ENCODE peak calls at places on chromosome 13, in six cellular contexts. One of them, this sample, is unnamed.

GRCh38 chr13:108705031-108705430 is 75.6 kb downstream of the MYO16 start:
- DNase-seq in GM12891: no peak
- DNase-seq in H1: no peak
- DNase-seq in K562: no peak
- DNase-seq in GM12878: no peak
- DNase-seq in SK-N-SH: no peak
- DNase-seq in this sample: no peak

GRCh38 chr13:22161871-22162270 is 491.0 kb downstream of the FGF9 start:
- DNase-seq in GM12891: no peak
- DNase-seq in SK-N-SH: no peak
- DNase-seq in GM12878: peak; percentile 74
- DNase-seq in K562: no peak
- DNase-seq in H1: no peak
- DNase-seq in this sample: peak; percentile 1

GRCh38 chr13:79290595-79291244 is 115.3 kb downstream of the RBM26 start:
- DNase-seq in SK-N-SH: no peak
- DNase-seq in K562: no peak
- DNase-seq in H1: no peak
- DNase-seq in GM12891: no peak
- DNase-seq in GM12878: no peak
- DNase-seq in this sample: no peak

GRCh38 chr13:72221276-72221962 is 354.4 kb upstream of the DACH1 start:
- DNase-seq in K562: peak; percentile 19
- DNase-seq in H1: peak; percentile 82
- DNase-seq in GM12891: no peak
- DNase-seq in SK-N-SH: no peak
- DNase-seq in GM12878: no peak
- DNase-seq in this sample: no peak

GRCh38 chr13:87666826-87667225 is 4.3 kb upstream of the SLITRK5 start:
- DNase-seq in GM12878: no peak
- DNase-seq in SK-N-SH: no peak
- DNase-seq in GM12891: no peak
- DNase-seq in K562: no peak
- DNase-seq in H1: no peak
- DNase-seq in this sample: no peak

GRCh38 chr13:81148822-81149221 is 807.9 kb upstream of the SPRY2 start:
- DNase-seq in H1: no peak
- DNase-seq in GM12878: no peak
- DNase-seq in GM12891: no peak
- DNase-seq in K562: no peak
- DNase-seq in SK-N-SH: no peak
- DNase-seq in this sample: no peak

GRCh38 chr13:20116213-20116612 is 44.6 kb downstream of the GJA3 start:
- DNase-seq in H1: no peak
- DNase-seq in K562: no peak
- DNase-seq in GM12878: no peak
- DNase-seq in GM12891: no peak
- DNase-seq in SK-N-SH: no peak
- DNase-seq in this sample: no peak

GRCh38 chr13:71242191-71242590 is 624.8 kb downstream of the DACH1 start:
- DNase-seq in SK-N-SH: no peak
- DNase-seq in GM12878: no peak
- DNase-seq in H1: no peak
- DNase-seq in GM12891: no peak
- DNase-seq in K562: no peak
- DNase-seq in this sample: no peak

GRCh38 chr13:102291587-102292218 is 110.1 kb downstream of the FGF14 start:
- DNase-seq in GM12891: no peak
- DNase-seq in GM12878: no peak
- DNase-seq in K562: no peak
- DNase-seq in SK-N-SH: no peak
- DNase-seq in H1: no peak
- DNase-seq in this sample: no peak

GRCh38 chr13:71514900-71515598 is 352.0 kb downstream of the DACH1 start:
- DNase-seq in SK-N-SH: no peak
- DNase-seq in H1: no peak
- DNase-seq in GM12878: no peak
- DNase-seq in K562: no peak
- DNase-seq in GM12891: no peak
- DNase-seq in this sample: no peak

GRCh38 chr13:34931572-34931971 is 10.5 kb upstream of the NBEA start:
- DNase-seq in SK-N-SH: no peak
- DNase-seq in K562: no peak
- DNase-seq in H1: no peak
- DNase-seq in GM12878: no peak
- DNase-seq in GM12891: no peak
- DNase-seq in this sample: no peak

GRCh38 chr13:91804724-91805123 is 406.3 kb downstream of the GPC5 start:
- DNase-seq in GM12891: no peak
- DNase-seq in GM12878: no peak
- DNase-seq in SK-N-SH: peak; percentile 15
- DNase-seq in H1: no peak
- DNase-seq in K562: no peak
- DNase-seq in this sample: no peak

GRCh38 chr13:91813255-91813654 is 414.8 kb downstream of the GPC5 start:
- DNase-seq in GM12891: no peak
- DNase-seq in GM12878: no peak
- DNase-seq in SK-N-SH: peak; percentile 27
- DNase-seq in K562: peak; percentile 14
- DNase-seq in H1: no peak
- DNase-seq in this sample: no peak

GRCh38 chr13:91805605-91806004 is 407.2 kb downstream of the GPC5 start:
- DNase-seq in H1: no peak
- DNase-seq in GM12891: no peak
- DNase-seq in GM12878: no peak
- DNase-seq in SK-N-SH: no peak
- DNase-seq in K562: no peak
- DNase-seq in this sample: no peak

GRCh38 chr13:91809161-91809560 is 410.7 kb downstream of the GPC5 start:
- DNase-seq in K562: no peak
- DNase-seq in H1: no peak
- DNase-seq in GM12878: no peak
- DNase-seq in GM12891: no peak
- DNase-seq in SK-N-SH: no peak
- DNase-seq in this sample: no peak
- TF ChIP-seq POLR2AphosphoS5 in K562: no peak
- TF ChIP-seq POLR2AphosphoS5 in H1: no peak
- TF ChIP-seq POLR2AphosphoS5 in GM12878: no peak
- TF ChIP-seq POLR2AphosphoS5 in GM12891: no peak
- TF ChIP-seq POLR2AphosphoS5 in SK-N-SH: no peak
- TF ChIP-seq POLR2AphosphoS5 in this sample: no peak

GRCh38 chr13:95643009-95643408 is 1.5 kb downstream of the DZIP1 start:
- DNase-seq in SK-N-SH: peak; percentile 17
- DNase-seq in H1: no peak
- DNase-seq in K562: no peak
- DNase-seq in GM12891: no peak
- DNase-seq in GM12878: no peak
- DNase-seq in this sample: no peak

GRCh38 chr13:95643471-95643813 is 1.1 kb downstream of the DZIP1 start:
- DNase-seq in GM12878: no peak
- DNase-seq in K562: no peak
- DNase-seq in SK-N-SH: peak; percentile 57
- DNase-seq in GM12891: no peak
- DNase-seq in H1: no peak
- DNase-seq in this sample: no peak

GRCh38 chr13:95644611-95645052 is at the start of gene DZIP1:
- DNase-seq in GM12891: peak; percentile 43
- DNase-seq in GM12878: no peak
- DNase-seq in SK-N-SH: peak; percentile 90
- DNase-seq in K562: peak; percentile 11
- DNase-seq in H1: no peak
- DNase-seq in this sample: no peak

GRCh38 chr13:95641961-95642621 is 2.4 kb downstream of the DZIP1 start:
- DNase-seq in GM12878: no peak
- DNase-seq in GM12891: no peak
- DNase-seq in H1: peak; percentile 81
- DNase-seq in K562: no peak
- DNase-seq in SK-N-SH: peak; percentile 77
- DNase-seq in this sample: no peak

DNA sequence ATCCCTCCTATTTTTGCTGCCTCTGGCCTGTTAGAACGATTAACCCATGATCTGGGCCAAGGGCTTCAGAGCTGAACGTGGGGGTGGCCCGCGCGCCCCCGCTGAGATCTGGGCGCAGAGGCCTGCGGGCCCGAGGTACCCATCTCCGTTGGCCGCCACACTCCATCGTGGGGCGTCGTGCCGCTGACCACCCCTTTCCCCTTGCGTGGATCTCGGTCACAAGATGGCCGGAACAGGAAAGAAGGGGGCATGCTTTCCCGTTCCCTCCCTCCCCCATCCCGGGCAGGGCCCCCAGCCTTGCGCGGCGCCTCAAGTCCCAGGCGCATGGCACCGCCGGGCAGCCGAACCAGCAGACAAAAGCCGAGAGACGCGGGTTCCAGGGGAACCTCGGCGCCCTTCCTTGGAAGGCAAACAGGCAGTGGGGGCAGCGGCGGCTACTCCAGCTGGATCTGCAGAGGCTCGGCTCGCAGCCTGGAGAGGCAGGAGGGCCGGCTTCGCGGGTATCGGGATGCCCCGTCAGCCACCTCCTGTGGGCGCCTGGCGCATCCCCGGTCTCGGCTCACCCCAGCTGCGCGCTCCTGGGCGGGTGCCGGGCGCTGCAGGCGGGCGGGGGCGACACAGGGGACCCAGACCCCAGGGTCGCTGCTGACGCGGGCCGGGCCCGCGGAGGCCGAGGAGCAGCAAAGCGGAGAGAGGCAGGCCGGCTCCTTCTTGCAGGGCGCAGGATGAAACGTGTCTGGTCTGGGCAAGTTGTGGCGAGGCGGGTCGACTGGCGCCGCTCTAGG is 500 bp downstream of the DZIP1 start:
- DNase-seq in GM12891: peak; percentile 32
- DNase-seq in SK-N-SH: peak; percentile 80
- DNase-seq in K562: no peak
- DNase-seq in H1: peak; percentile 88
- DNase-seq in GM12878: no peak
- DNase-seq in this sample: no peak
- TF ChIP-seq TAF1 in GM12891: no peak
- TF ChIP-seq TAF1 in SK-N-SH: no peak
- TF ChIP-seq TAF1 in K562: no peak
- TF ChIP-seq TAF1 in H1: no peak
- TF ChIP-seq TAF1 in GM12878: no peak
- TF ChIP-seq TAF1 in this sample: no peak

GRCh38 chr13:45500492-45501174 is 35.9 kb downstream of the COG3 start:
- DNase-seq in GM12878: no peak
- DNase-seq in H1: no peak
- DNase-seq in GM12891: no peak
- DNase-seq in SK-N-SH: no peak
- DNase-seq in K562: no peak
- DNase-seq in this sample: no peak
- TF ChIP-seq POLR2AphosphoS5 in GM12878: no peak
- TF ChIP-seq POLR2AphosphoS5 in H1: no peak
- TF ChIP-seq POLR2AphosphoS5 in GM12891: no peak
- TF ChIP-seq POLR2AphosphoS5 in SK-N-SH: no peak
- TF ChIP-seq POLR2AphosphoS5 in K562: no peak
- TF ChIP-seq POLR2AphosphoS5 in this sample: no peak

GRCh38 chr13:51541037-51541436 is 43.2 kb upstream of the WDFY2 start:
- DNase-seq in GM12891: no peak
- DNase-seq in SK-N-SH: no peak
- DNase-seq in K562: no peak
- DNase-seq in H1: no peak
- DNase-seq in GM12878: no peak
- DNase-seq in this sample: no peak

GRCh38 chr13:51538626-51539179 is 45.6 kb upstream of the WDFY2 start:
- DNase-seq in GM12878: no peak
- DNase-seq in H1: no peak
- DNase-seq in K562: no peak
- DNase-seq in SK-N-SH: no peak
- DNase-seq in GM12891: no peak
- DNase-seq in this sample: no peak

GRCh38 chr13:51541809-51542258 is 42.4 kb upstream of the WDFY2 start:
- DNase-seq in SK-N-SH: no peak
- DNase-seq in GM12878: no peak
- DNase-seq in GM12891: no peak
- DNase-seq in H1: no peak
- DNase-seq in K562: no peak
- DNase-seq in this sample: no peak

GRCh38 chr13:51539887-51540286 is 44.4 kb upstream of the WDFY2 start:
- DNase-seq in GM12878: no peak
- DNase-seq in H1: no peak
- DNase-seq in SK-N-SH: no peak
- DNase-seq in GM12891: no peak
- DNase-seq in K562: no peak
- DNase-seq in this sample: no peak

GRCh38 chr13:51542358-51542972 is 41.8 kb upstream of the WDFY2 start:
- DNase-seq in GM12878: no peak
- DNase-seq in SK-N-SH: peak; percentile 27
- DNase-seq in K562: no peak
- DNase-seq in H1: no peak
- DNase-seq in GM12891: no peak
- DNase-seq in this sample: no peak
- TF ChIP-seq TAF1 in GM12878: no peak
- TF ChIP-seq TAF1 in SK-N-SH: no peak
- TF ChIP-seq TAF1 in K562: no peak
- TF ChIP-seq TAF1 in H1: no peak
- TF ChIP-seq TAF1 in GM12891: no peak
- TF ChIP-seq TAF1 in this sample: no peak

DNA sequence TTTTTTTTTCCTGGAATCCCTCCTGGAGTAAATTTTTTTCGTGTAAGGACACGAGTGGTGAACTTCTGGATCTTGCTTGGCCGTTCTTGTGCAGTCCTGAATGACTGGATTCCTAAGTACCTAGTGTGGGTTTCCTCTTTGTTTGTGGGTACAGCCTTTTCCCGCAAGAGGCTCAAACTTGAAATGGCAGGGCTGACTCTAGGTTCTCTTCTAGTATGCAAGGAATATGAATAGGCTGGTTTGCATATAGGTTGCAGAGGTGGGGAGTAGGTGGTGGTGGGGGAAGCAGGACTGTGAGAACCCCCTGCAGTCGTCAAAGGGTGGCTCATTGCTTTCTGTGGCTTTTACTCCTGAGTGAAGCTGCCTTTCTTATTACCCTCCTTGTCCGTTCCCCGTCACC is 13.6 kb downstream of the UBAC2 start:
- DNase-seq in GM12878: peak; percentile 67
- DNase-seq in H1: no peak
- DNase-seq in SK-N-SH: no peak
- DNase-seq in GM12891: peak; percentile 42
- DNase-seq in K562: no peak
- DNase-seq in this sample: no peak
- TF ChIP-seq POLR2AphosphoS5 in GM12878: no peak
- TF ChIP-seq POLR2AphosphoS5 in H1: no peak
- TF ChIP-seq POLR2AphosphoS5 in SK-N-SH: no peak
- TF ChIP-seq POLR2AphosphoS5 in GM12891: no peak
- TF ChIP-seq POLR2AphosphoS5 in K562: no peak
- TF ChIP-seq POLR2AphosphoS5 in this sample: no peak

DNA sequence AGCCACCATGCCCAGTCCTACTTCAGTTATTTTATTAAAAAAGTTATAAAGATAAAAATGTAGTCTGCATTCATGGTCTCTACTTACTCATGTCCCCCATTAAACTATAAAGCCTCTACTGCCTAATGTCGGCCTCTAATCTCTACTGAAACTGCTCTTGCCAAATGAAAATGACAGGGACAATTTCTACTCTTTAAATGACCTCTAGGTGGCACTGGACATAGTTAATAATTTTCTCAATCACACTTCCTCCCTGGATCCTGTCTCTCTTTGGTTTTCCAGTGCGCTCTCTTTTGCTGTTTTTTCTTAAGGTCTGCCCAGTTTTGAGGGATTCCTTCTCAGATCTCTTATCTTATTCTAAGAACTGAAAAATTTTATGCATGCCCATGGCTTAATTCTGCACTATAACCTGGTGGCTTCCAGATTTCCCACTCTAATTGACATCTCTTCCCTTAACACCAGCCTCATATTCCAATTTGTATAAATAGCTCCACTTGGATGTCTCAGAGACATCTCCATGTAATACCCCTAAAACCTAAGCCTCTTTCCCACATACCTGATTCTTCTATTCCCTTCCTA is 54.3 kb downstream of the MTMR6 start:
- DNase-seq in H1: no peak
- DNase-seq in K562: peak; percentile 23
- DNase-seq in SK-N-SH: peak; percentile 55
- DNase-seq in GM12891: no peak
- DNase-seq in GM12878: no peak
- DNase-seq in this sample: no peak
- TF ChIP-seq TAF1 in H1: no peak
- TF ChIP-seq TAF1 in K562: no peak
- TF ChIP-seq TAF1 in SK-N-SH: no peak
- TF ChIP-seq TAF1 in GM12891: no peak
- TF ChIP-seq TAF1 in GM12878: no peak
- TF ChIP-seq TAF1 in this sample: no peak

This sample was measured in GM12892.